ENCODE peak calls at places on chromosome X, in six cellular contexts. A is fibroblast of lung; D is CD8-positive, alpha-beta T cell; P is progenitor cell of endocrine pancreas; B is kidney; H is K562. E is an unnamed sample.

GRCh38 chrX:153732406-153732805 is 7.8 kb downstream of the ABCD1 start:
- DNase-seq in B (peak), A (no peak), H (no peak), D (no peak), P (no peak), E (no peak)

GRCh38 chrX:74318672-74319071 is 14.7 kb downstream of the ZCCHC13 start:
- DNase-seq in B (no peak), P (no peak), D (no peak), A (no peak), H (no peak), E (no peak)

GRCh38 chrX:101682723-101683122 is 23.1 kb upstream of the ARMCX2 start:
- DNase-seq in A (peak), H (no peak), P (no peak), D (no peak), B (no peak), E (no peak)

GRCh38 chrX:113929004-113929403 is 654.9 kb upstream of the HTR2C start:
- DNase-seq in A (peak), D (no peak), B (no peak), H (peak), P (peak), E (peak)

GRCh38 chrX:19751068-19751467 is 136.3 kb downstream of the SH3KBP1 start:
- DNase-seq in D (no peak), B (no peak), P (no peak), H (no peak), A (peak), E (no peak)

GRCh38 chrX:96685205-96686099 is 810 bp downstream of the DIAPH2 start:
- DNase-seq in D (no peak), B (peak), H (no peak), P (peak), A (peak), E (peak)

GRCh38 chrX:153794897-153795816 is 689 bp downstream of the SSR4 start:
- DNase-seq in A (peak), P (no peak), D (no peak), B (no peak), H (peak), E (peak)

GRCh38 chrX:75155830-75156525 is at the start of gene ABCB7:
- DNase-seq in B (peak), H (peak), D (peak), P (peak), A (peak), E (peak)

GRCh38 chrX:118062048-118062789 is 54.4 kb downstream of the KLHL13 start:
- DNase-seq in D (no peak), P (no peak), B (no peak), A (no peak), H (no peak), E (no peak)

GRCh38 chrX:37692918-37693317 is 7.3 kb downstream of the XK start:
- DNase-seq in B (no peak), H (no peak), A (peak), P (no peak), D (no peak), E (no peak)

GRCh38 chrX:110318664-110318968 is 731 bp upstream of the AMMECR1 start:
- DNase-seq in P (no peak), A (no peak), D (no peak), H (no peak), B (no peak), E (no peak)

GRCh38 chrX:41293269-41293668 is 40.7 kb upstream of the DDX3X start:
- DNase-seq in D (no peak), A (no peak), H (no peak), P (no peak), B (no peak), E (no peak)

GRCh38 chrX:27162496-27162895 is 300.6 kb downstream of the PPP4R3C start:
- DNase-seq in A (no peak), B (no peak), D (no peak), P (no peak), H (no peak), E (no peak)

GRCh38 chrX:50152421-50152820 is 48.4 kb downstream of the AKAP4 start:
- DNase-seq in A (no peak), D (no peak), P (no peak), H (no peak), B (no peak), E (no peak)

GRCh38 chrX:40012800-40013682 is 84.7 kb downstream of the BCOR start:
- DNase-seq in A (peak), D (no peak), P (no peak), H (peak), B (peak), E (peak)

GRCh38 chrX:134528936-134529335 is 69.0 kb downstream of the HPRT1 start:
- DNase-seq in H (no peak), A (no peak), B (no peak), D (no peak), P (no peak), E (no peak)

DNA sequence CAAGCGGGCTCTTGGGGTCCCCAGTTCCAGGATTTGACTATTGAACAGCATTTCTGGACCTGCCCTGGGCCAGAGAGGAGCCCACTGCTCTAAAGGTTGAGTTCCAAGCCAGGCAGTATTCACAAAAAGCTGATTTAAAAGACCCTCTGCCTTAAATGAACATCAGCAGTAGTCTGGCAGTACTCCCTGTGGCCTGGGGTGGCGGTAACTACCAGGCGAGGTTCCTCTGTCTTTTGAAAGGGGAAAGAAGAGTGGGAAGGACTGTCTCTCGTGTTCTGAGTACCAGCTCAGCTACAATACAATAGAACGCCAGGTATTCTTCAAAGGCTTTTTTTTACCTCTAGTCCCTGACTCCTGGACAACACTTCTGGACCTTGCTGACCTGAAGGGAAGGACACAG is 456.4 kb upstream of the TEX13C start:
- DNase-seq in A (no peak), P (no peak), B (no peak), D (no peak), H (no peak), E (no peak)
- TF ChIP-seq CTCF in A (no peak), P (peak), B (no peak), D (no peak), H (peak), E (no peak)

DNA sequence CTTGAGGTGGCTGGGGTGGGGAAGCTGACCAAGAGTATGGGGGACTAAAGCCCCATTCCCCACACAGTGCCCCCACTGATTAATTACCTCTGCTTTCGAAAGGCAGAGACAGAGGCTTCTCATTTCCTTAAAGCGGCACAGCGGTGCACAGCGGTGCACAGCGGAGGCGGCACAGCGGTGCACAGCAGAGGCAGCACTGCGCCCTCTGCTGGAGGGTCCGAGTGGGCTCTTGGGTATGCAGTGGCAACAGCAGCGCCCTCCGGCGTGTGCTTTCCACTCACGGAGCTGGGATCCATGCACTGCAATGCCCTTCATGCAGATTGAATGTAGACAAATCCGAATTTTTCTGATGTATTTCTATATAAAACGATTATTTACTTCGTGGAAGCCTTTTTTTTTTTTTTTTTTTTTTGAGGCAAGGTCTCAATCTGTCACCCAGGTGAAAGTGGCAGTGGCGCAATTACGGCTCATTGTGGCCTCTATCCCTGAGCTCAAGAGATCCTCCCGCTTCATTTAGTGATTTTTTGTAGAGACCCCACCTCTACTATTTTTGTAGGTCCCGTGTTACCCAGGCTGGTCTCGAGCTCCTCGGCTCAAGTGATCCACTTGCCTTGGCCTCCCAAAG is 19.7 kb upstream of the PRPS2 start:
- DNase-seq in P (peak), D (peak), H (peak), A (peak), B (no peak), E (peak)
- TF ChIP-seq CTCF in P (peak), D (peak), H (peak), A (peak), B (peak), E (peak)

GRCh38 chrX:152637649-152638442 is at the start of gene GABRQ:
- DNase-seq in B (peak), D (no peak), A (peak), H (peak), P (peak), E (peak)

GRCh38 chrX:152638443-152638904 is 779 bp downstream of the GABRQ start:
- DNase-seq in D (no peak), P (no peak), H (no peak), B (no peak), A (no peak), E (no peak)

GRCh38 chrX:152639426-152639825 is 1.7 kb downstream of the GABRQ start:
- DNase-seq in P (no peak), D (no peak), B (no peak), A (no peak), H (no peak), E (no peak)

GRCh38 chrX:152632445-152633097 is 5.1 kb upstream of the GABRQ start:
- DNase-seq in B (no peak), H (peak), P (peak), A (peak), D (no peak), E (peak)

DNA sequence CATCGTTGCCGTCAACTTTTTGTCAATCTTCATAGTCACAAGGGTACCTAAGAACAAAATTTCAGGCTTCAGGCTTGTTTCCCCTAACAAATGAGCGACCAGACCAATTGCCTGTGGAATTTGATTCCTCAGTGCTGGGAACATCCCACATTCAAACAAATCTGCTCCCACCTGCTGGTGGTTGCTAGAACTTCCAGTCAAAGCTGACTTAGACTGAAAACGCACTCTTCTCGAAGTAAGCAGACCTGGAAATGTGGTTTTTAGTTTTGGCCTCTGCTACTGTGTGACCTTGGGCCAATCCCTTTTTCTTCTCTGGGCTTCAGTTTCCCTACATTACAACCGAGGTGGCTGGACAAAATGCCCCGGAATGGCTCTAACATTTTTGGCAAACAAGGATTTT is 1.8 kb upstream of the GABRQ start:
- DNase-seq in D (no peak), P (no peak), B (no peak), A (peak), H (peak), E (peak)
- TF ChIP-seq CTCF in D (no peak), P (peak), B (peak), A (peak), H (peak), E (peak)

GRCh38 chrX:11438767-11439166 is 145.6 kb downstream of the AMELX start:
- DNase-seq in H (no peak), A (peak), P (no peak), D (no peak), B (no peak), E (no peak)
- TF ChIP-seq CTCF in H (no peak), A (no peak), P (no peak), D (no peak), B (no peak), E (no peak)

GRCh38 chrX:33086886-33087285 is 124.5 kb downstream of the DMD start:
- DNase-seq in H (no peak), A (no peak), B (no peak), P (no peak), D (no peak), E (no peak)

GRCh38 chrX:33082371-33082770 is 129.0 kb downstream of the DMD start:
- DNase-seq in P (no peak), H (no peak), A (no peak), D (no peak), B (no peak), E (no peak)

GRCh38 chrX:33087411-33087810 is 123.9 kb downstream of the DMD start:
- DNase-seq in B (no peak), H (no peak), A (no peak), P (no peak), D (no peak), E (no peak)
- TF ChIP-seq CTCF in B (no peak), H (no peak), A (no peak), P (no peak), D (no peak), E (no peak)

DNA sequence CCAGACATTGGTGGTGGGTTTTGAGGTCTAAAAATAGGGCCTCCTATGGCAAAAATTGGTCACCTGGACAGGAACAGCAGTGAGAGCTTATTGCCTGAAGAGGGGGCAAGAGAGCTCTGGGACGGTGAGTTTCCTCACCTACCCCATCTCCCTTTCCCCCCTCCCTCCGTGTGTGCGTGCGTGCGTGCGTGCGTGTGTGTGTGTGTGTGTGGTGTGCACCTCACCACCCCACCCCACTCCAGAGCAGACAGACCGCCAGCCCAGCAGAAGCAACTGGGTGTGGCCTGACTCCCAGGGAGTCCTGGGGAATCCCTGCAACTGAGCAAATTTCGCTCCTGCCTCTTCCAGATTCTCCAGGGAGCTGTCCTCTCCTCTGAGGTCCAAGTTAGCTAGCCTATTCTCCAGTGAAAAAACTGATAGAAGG is 44.7 kb downstream of the PRPS1 start:
- DNase-seq in P (peak), B (peak), H (peak), A (peak), D (peak), E (peak)
- TF ChIP-seq CTCF in P (peak), B (peak), H (peak), A (peak), D (peak), E (peak)

GRCh38 chrX:34638116-34638515 is 19.0 kb downstream of the TMEM47 start:
- DNase-seq in P (no peak), D (no peak), H (peak), A (peak), B (no peak), E (no peak)
- TF ChIP-seq CTCF in P (peak), D (no peak), H (no peak), A (peak), B (peak), E (peak)